ENCODE peak calls at places on chromosomes 16 and 17, in six cellular contexts. J is ELR; M is stimulated activated CD8-positive, alpha-beta memory T cell treated with anti-CD3 and anti-CD28 coated beads, Interleukin-2, amount 100 ng/mL, for 48 hours; N is NCI-H1930; Z is hepatic stellate cell; F is HTR-8/SVneo. L is an unnamed sample.

GRCh38 chr16:4614571-4615388 is at the start of gene UBALD1:
- DNase-seq in J (peak), N (peak), F (peak), Z (peak), M (peak), L (peak)

GRCh38 chr16:3876695-3877094 is 3.8 kb downstream of the CREBBP start:
- DNase-seq in Z (peak), J (peak), F (no peak), N (no peak), M (no peak), L (no peak)

GRCh38 chr17:48427598-48427997 is 2.4 kb downstream of the SKAP1 start:
- DNase-seq in Z (no peak), F (no peak), N (no peak), M (peak), J (peak), L (no peak)

GRCh38 chr17:17841620-17842025 is 4.8 kb upstream of the SREBF1 start:
- DNase-seq in Z (no peak), N (no peak), M (no peak), J (no peak), F (no peak), L (peak)

GRCh38 chr17:56150631-56151030 is 2.6 kb upstream of the ANKFN1 start:
- DNase-seq in M (no peak), J (peak), F (no peak), Z (no peak), N (no peak), L (no peak)

GRCh38 chr17:29664743-29665479 is 42.2 kb upstream of the CORO6 start:
- DNase-seq in M (no peak), Z (no peak), N (no peak), F (peak), J (peak), L (no peak)

GRCh38 chr16:8675183-8676159 is 1.1 kb downstream of the ABAT start:
- DNase-seq in J (no peak), N (no peak), Z (no peak), M (peak), F (no peak), L (peak)

GRCh38 chr17:80124351-80124981 is 22.5 kb downstream of the EIF4A3 start:
- DNase-seq in M (no peak), N (peak), Z (peak), F (no peak), J (peak), L (no peak)

GRCh38 chr16:74605746-74606520 is 981 bp downstream of the GLG1 start:
- DNase-seq in J (peak), M (no peak), N (no peak), Z (no peak), F (no peak), L (no peak)

GRCh38 chr17:78242024-78242742 is 10.8 kb downstream of the TMEM235 start:
- DNase-seq in F (no peak), N (no peak), Z (no peak), M (no peak), J (peak), L (no peak)

GRCh38 chr17:39099686-39100293 is 51.6 kb downstream of the PLXDC1 start:
- DNase-seq in F (no peak), N (no peak), M (no peak), Z (peak), J (no peak), L (no peak)

GRCh38 chr16:83619381-83620150 is 188.2 kb upstream of the HSBP1 start:
- DNase-seq in Z (no peak), F (peak), J (no peak), N (no peak), M (no peak), L (no peak)

GRCh38 chr17:19248923-19249574 is 11.9 kb downstream of the EPN2 start:
- DNase-seq in M (no peak), Z (peak), F (no peak), J (peak), N (no peak), L (no peak)

GRCh38 chr17:83186226-83186625 is 106.8 kb downstream of the METRNL start:
- DNase-seq in F (no peak), Z (no peak), J (no peak), M (no peak), N (no peak), L (peak)

GRCh38 chr17:77852666-77853207 is 105.8 kb upstream of the TNRC6C start:
- DNase-seq in F (no peak), Z (no peak), J (no peak), M (no peak), N (no peak), L (no peak)

GRCh38 chr16:49353650-49354049 is 20.0 kb upstream of the C16orf78 start:
- DNase-seq in N (no peak), J (no peak), Z (no peak), F (no peak), M (no peak), L (no peak)

GRCh38 chr16:56734429-56734828 is 4.5 kb downstream of the NUP93 start:
- DNase-seq in N (no peak), M (no peak), Z (no peak), J (peak), F (no peak), L (no peak)

GRCh38 chr17:77375108-77375507 is 234.3 kb downstream of the SEC14L1 start:
- DNase-seq in M (no peak), Z (no peak), J (no peak), N (no peak), F (no peak), L (no peak)

GRCh38 chr16:70391881-70392481 is 45.3 kb downstream of the DDX19A start:
- DNase-seq in M (no peak), N (no peak), J (peak), Z (peak), F (no peak), L (no peak)

GRCh38 chr17:77681820-77682219 is 276.7 kb upstream of the TNRC6C start:
- DNase-seq in Z (no peak), J (no peak), F (no peak), M (no peak), N (no peak), L (no peak)

L was measured in left lobe of liver.